ENCODE peak calls at places on chromosomes 6 and 20, in six cellular contexts. M is astrocyte, Y is endothelial cell of umbilical vein, V is NT2/D1, O is mammary epithelial cell, N is IMR-90. S is an unnamed sample.
A peak's percentile ranks its signal among the peaks of the same experiment; 100 is the strongest.

GRCh38 chr6:125647391-125647790 is 102.0 kb upstream of the HEY2 start:
- DNase-seq in M (no peak), Y (no peak), V (no peak), O (no peak), N (no peak), S (no peak)

GRCh38 chr6:104954091-104954797 is 2.7 kb upstream of the LIN28B start:
- DNase-seq in M (no peak), Y (no peak), V (no peak), O (no peak), N (no peak), S (no peak)

GRCh38 chr20:62241501-62241900 is 3.2 kb downstream of the OSBPL2 start:
- DNase-seq in M (no peak), Y (no peak), V (no peak), O (peak; percentile 65), N (no peak), S (no peak)

GRCh38 chr20:29873946-29874345 is 1383.5 kb upstream of the DEFB115 start:
- DNase-seq in M (peak; percentile 30), Y (peak; percentile 37), V (no peak), O (no peak), N (peak; percentile 22), S (peak; percentile 59)

GRCh38 chr6:140857734-140858380 is 1274.9 kb upstream of the GJE1 start:
- DNase-seq in M (peak; percentile 87), Y (peak; percentile 89), V (no peak), O (peak; percentile 70), N (peak; percentile 95), S (peak; percentile 94)

GRCh38 chr20:58661298-58662141 is 10.4 kb downstream of the STX16 start:
- DNase-seq in M (no peak), Y (peak; percentile 36), V (no peak), O (no peak), N (no peak), S (no peak)

GRCh38 chr6:83199865-83200230 is 6.7 kb downstream of the RWDD2A start:
- DNase-seq in M (peak; percentile 81), Y (peak; percentile 69), V (no peak), O (peak; percentile 92), N (peak; percentile 92), S (peak; percentile 68)

GRCh38 chr6:50974319-50974718 is 155.6 kb downstream of the TFAP2B start:
- DNase-seq in M (no peak), Y (no peak), V (no peak), O (no peak), N (no peak), S (no peak)

GRCh38 chr20:58597021-58597940 is 53.8 kb upstream of the STX16 start:
- DNase-seq in M (peak; percentile 21), Y (no peak), V (no peak), O (no peak), N (no peak), S (peak; percentile 26)

GRCh38 chr6:41097467-41098090 is 24.8 kb downstream of the NFYA start:
- DNase-seq in M (peak; percentile 84), Y (peak; percentile 80), V (no peak), O (peak; percentile 88), N (peak; percentile 69), S (peak; percentile 72)

GRCh38 chr6:96743496-96743895 is 93.8 kb downstream of the GPR63 start:
- DNase-seq in M (no peak), Y (no peak), V (no peak), O (peak; percentile 19), N (no peak), S (no peak)

GRCh38 chr20:44011251-44011940 is 96.7 kb downstream of the TOX2 start:
- DNase-seq in M (no peak), Y (no peak), V (no peak), O (no peak), N (no peak), S (no peak)

GRCh38 chr6:105799051-105799450 is 287.1 kb upstream of the PRDM1 start:
- DNase-seq in M (no peak), Y (no peak), V (no peak), O (no peak), N (no peak), S (peak; percentile 70)

GRCh38 chr6:11500008-11500407 is 37.5 kb upstream of the TMEM170B start:
- DNase-seq in M (peak; percentile 86), Y (peak; percentile 9), V (no peak), O (peak; percentile 56), N (peak; percentile 65), S (peak; percentile 36)

GRCh38 chr6:30890646-30891449 is 6.5 kb downstream of the DDR1 start:
- DNase-seq in M (no peak), Y (no peak), V (no peak), O (no peak), N (no peak), S (no peak)

GRCh38 chr20:6530916-6531315 is 236.6 kb upstream of the BMP2 start:
- DNase-seq in M (no peak), Y (no peak), V (no peak), O (no peak), N (peak; percentile 28), S (no peak)

GRCh38 chr6:69422474-69422873 is 374.3 kb downstream of the LMBRD1 start:
- DNase-seq in M (no peak), Y (no peak), V (no peak), O (no peak), N (no peak), S (no peak)

GRCh38 chr6:108168501-108168979 is 2.7 kb downstream of the NR2E1 start:
- DNase-seq in M (peak; percentile 19), Y (no peak), V (no peak), O (no peak), N (no peak), S (peak; percentile 33)

GRCh38 chr6:72649032-72649984 is 27.4 kb downstream of the KCNQ5 start:
- DNase-seq in M (peak; percentile 83), Y (peak; percentile 31), V (no peak), O (peak; percentile 85), N (peak; percentile 83), S (peak; percentile 89)

GRCh38 chr6:125749864-125750691 is 646 bp downstream of the HEY2 start:
- DNase-seq in M (no peak), Y (no peak), V (no peak), O (no peak), N (no peak), S (no peak)

GRCh38 chr6:72621243-72622093 is at the start of gene KCNQ5:
- DNase-seq in M (no peak), Y (no peak), V (no peak), O (peak; percentile 20), N (no peak), S (peak; percentile 56)

GRCh38 chr6:32826996-32827395 is 10.2 kb upstream of the HLA-DOB start:
- DNase-seq in M (no peak), Y (no peak), V (no peak), O (no peak), N (no peak), S (no peak)

GRCh38 chr6:108361312-108361932 is 66.6 kb downstream of the AFG1L start:
- DNase-seq in M (no peak), Y (no peak), V (no peak), O (no peak), N (peak; percentile 13), S (no peak)

GRCh38 chr20:59751075-59751711 is 146.9 kb downstream of the PHACTR3 start:
- DNase-seq in M (no peak), Y (no peak), V (peak; percentile 62), O (peak; percentile 42), N (peak; percentile 24), S (peak; percentile 88)
- H3K9ac ChIP-seq in M (no peak overlapping the region), Y (no peak overlapping the region), V (no peak overlapping the region), O (no peak overlapping the region), N (no peak overlapping the region), S (no peak overlapping the region)

GRCh38 chr20:47347661-47348462 is 8.6 kb downstream of the ZMYND8 start:
- DNase-seq in M (no peak), Y (no peak), V (no peak), O (no peak), N (no peak), S (no peak)

GRCh38 chr20:47343007-47343472 is 13.5 kb downstream of the ZMYND8 start:
- DNase-seq in M (no peak), Y (no peak), V (no peak), O (no peak), N (peak; percentile 62), S (no peak)

GRCh38 chr20:47345214-47345613 is 11.3 kb downstream of the ZMYND8 start:
- DNase-seq in M (no peak), Y (no peak), V (no peak), O (no peak), N (no peak), S (no peak)

GRCh38 chr20:47348539-47349142 is 7.9 kb downstream of the ZMYND8 start:
- DNase-seq in M (peak; percentile 61), Y (peak; percentile 43), V (no peak), O (no peak), N (no peak), S (peak; percentile 15)

DNA sequence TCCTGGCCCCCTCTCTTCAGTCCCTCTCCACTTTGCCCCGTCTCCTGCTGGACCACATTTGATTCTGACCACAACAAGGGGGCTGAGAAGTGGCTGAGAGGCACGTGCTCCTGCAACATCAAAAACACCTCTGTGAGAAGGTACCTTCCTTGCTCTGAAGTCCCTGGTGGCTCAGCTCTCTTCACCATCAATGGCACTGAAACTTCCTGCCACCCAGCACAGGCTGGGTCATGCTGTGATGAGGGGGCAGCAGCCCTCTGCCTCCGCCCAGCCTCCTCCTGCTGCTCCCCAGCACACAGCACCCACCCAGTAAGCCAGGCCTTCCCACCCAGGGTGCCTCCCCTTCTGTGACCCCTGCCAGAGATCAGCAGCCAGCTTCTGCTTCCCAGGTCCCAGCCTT is 10.3 kb downstream of the ZMYND8 start:
- DNase-seq in M (no peak), Y (no peak), V (no peak), O (no peak), N (no peak), S (no peak)
- H3K4me1 ChIP-seq in M (peaks cover 39% of the 10 kb centered on the region), Y (peaks cover 38% of the 10 kb centered on the region), V (peaks cover 9% of the 10 kb centered on the region), O (peaks cover 36% of the 10 kb centered on the region), N (peaks cover 25% of the 10 kb centered on the region), S (peaks cover 36% of the 10 kb centered on the region)

DNA sequence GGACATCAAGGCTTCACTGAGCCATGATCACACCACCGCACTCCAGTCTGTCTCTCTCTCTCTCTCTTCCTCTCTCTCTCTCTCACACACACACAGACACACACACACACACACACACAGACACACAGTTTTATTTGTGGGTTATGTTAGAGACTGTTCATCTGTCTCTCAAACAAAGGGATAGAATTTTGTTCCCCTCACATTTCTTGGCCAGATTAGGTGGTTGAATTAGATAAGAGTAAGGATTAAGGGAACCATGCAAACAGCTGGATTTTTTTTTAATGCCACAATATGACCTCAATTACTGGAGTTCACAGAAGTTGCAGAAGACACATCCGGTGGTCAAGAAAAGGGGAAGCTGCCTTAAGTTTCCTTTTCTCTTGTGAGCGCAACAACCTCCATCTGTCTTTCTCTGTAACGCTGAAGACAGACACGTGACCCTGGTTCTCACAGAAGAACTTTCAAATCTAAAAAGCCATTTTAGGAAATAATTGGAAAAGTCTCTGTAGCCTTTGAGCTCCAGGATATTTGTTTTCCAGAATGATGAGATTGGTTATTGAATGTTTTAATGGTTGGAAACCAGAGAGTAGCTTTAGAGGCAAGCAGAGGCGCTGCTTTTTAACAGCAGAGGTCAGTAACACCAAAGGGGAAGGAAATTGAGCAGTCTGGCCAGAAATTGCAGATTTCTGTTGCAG is 33.0 kb upstream of the LGSN start:
- DNase-seq in M (peak; percentile 4), Y (peak; percentile 27), V (peak; percentile 9), O (peak; percentile 22), N (peak; percentile 49), S (peak; percentile 21)
- H3K4me3 ChIP-seq in M (no peak overlapping the region), Y (no peak overlapping the region), V (no peak overlapping the region), O (no peak overlapping the region), N (no peak overlapping the region), S (no peak overlapping the region)

DNA sequence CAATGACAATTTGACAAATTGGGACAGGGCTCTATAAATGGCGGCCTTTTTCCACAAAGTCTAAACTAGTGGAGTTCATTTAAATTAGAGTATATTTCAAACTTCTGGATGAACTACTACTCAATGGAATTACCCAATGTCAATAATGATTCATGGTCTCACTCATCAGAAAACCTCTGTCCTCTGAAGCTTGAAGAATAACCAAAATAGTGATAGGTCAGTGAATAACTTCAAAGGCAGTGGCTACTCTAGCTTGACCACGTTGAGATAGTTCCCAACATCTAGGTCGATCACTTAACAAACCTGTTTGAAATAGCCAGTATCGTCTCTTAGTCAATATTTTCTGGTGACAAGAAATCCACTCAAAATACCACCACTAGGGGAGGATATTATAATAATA is 197.6 kb downstream of the HDGFL1 start:
- DNase-seq in M (peak; percentile 23), Y (no peak), V (no peak), O (peak; percentile 38), N (no peak), S (no peak)
- H3K9ac ChIP-seq in M (no peak overlapping the region), Y (no peak overlapping the region), V (no peak overlapping the region), O (no peak overlapping the region), N (no peak overlapping the region), S (no peak overlapping the region)